ENCODE peak calls at places on chromosomes 7 and 10, in six cellular contexts. K, C, G, X, O and V are unnamed samples.

GRCh38 chr10:30437039-30437781 is 3.2 kb downstream of the MAP3K8 start:
- DNase-seq in G (no peak), O (peak; percentile 61), K (peak; percentile 74), C (no peak), X (peak; percentile 69), V (peak; percentile 66)

GRCh38 chr7:93949468-93949867 is 27.9 kb downstream of the GNG11 start:
- DNase-seq in G (peak; percentile 89), O (peak; percentile 35), C (no peak), X (peak; percentile 92), K (peak; percentile 78), V (peak; percentile 85)

GRCh38 chr10:129033790-129034272 is 433.2 kb upstream of the MGMT start:
- DNase-seq in O (no peak), G (no peak), K (no peak), X (no peak), C (no peak), V (no peak)

GRCh38 chr10:70893227-70894006 is 5.1 kb upstream of the PCBD1 start:
- DNase-seq in G (no peak), X (no peak), C (no peak), K (no peak), O (no peak), V (no peak)

GRCh38 chr7:143954163-143954894 is at the start of gene OR2F1:
- DNase-seq in G (no peak), K (no peak), O (no peak), X (no peak), C (no peak), V (no peak)

GRCh38 chr10:97097154-97097490 is 88.6 kb downstream of the SLIT1 start:
- DNase-seq in K (no peak), X (no peak), G (no peak), O (no peak), C (no peak), V (no peak)

GRCh38 chr10:129020621-129021020 is 446.4 kb upstream of the MGMT start:
- DNase-seq in X (no peak), G (no peak), K (peak; percentile 55), C (no peak), O (no peak), V (no peak)

GRCh38 chr7:21261627-21262564 is 166.0 kb upstream of the SP4 start:
- DNase-seq in C (no peak), K (peak; percentile 55), X (peak; percentile 46), O (peak; percentile 51), G (no peak), V (peak; percentile 13)

GRCh38 chr10:62582804-62583208 is 208.6 kb downstream of the ZNF365 start:
- DNase-seq in O (peak; percentile 86), C (peak; percentile 35), K (peak; percentile 97), G (peak; percentile 98), X (peak; percentile 97), V (peak; percentile 96)

GRCh38 chr7:620885-621284 is 101.2 kb upstream of the PDGFA start:
- DNase-seq in G (no peak), X (no peak), C (no peak), O (no peak), K (no peak), V (peak; percentile 12)

GRCh38 chr10:125739994-125740679 is 20.6 kb downstream of the EDRF1 start:
- DNase-seq in G (no peak), O (no peak), C (no peak), K (no peak), X (no peak), V (no peak)

GRCh38 chr10:125747417-125747816 is 27.9 kb downstream of the EDRF1 start:
- DNase-seq in X (no peak), G (no peak), K (no peak), O (no peak), C (no peak), V (no peak)

DNA sequence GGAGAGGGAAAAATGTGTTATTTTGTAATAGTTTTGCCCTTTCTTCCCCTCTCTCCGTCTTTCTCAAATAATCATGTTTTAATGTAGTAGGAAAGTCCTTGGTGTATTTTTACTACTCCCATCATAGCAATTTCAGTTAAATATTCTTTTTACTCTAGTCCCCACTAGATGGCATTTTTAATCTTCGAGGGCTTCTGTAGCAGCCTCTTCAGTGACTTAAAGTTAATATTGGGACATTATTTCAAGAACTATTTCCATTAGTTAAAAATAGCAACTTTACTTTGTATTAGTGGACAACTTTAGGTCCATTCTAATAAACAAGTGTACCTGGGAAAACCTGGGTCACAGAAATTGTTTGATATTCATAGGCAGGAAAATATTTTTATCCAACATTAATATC is 23.0 kb downstream of the EDRF1 start:
- DNase-seq in G (no peak), O (peak; percentile 29), C (no peak), K (peak; percentile 3), X (no peak), V (peak; percentile 17)
- TF ChIP-seq CTCF in G (peak; percentile 13), O (peak; percentile 39), C (no peak), K (no peak), X (no peak), V (peak; percentile 19)

GRCh38 chr10:5523796-5524574 is 776 bp upstream of the CALML3 start:
- DNase-seq in X (no peak), G (no peak), C (no peak), K (no peak), O (no peak), V (no peak)

GRCh38 chr10:5524721-5525531 is at the start of gene CALML3:
- DNase-seq in O (no peak), C (no peak), K (no peak), G (no peak), X (no peak), V (no peak)

GRCh38 chr10:5527332-5528200 is 2.8 kb downstream of the CALML3 start:
- DNase-seq in C (no peak), K (no peak), G (no peak), X (no peak), O (no peak), V (no peak)

GRCh38 chr10:5526691-5527331 is 2.0 kb downstream of the CALML3 start:
- DNase-seq in G (no peak), X (no peak), C (no peak), K (no peak), O (no peak), V (no peak)

DNA sequence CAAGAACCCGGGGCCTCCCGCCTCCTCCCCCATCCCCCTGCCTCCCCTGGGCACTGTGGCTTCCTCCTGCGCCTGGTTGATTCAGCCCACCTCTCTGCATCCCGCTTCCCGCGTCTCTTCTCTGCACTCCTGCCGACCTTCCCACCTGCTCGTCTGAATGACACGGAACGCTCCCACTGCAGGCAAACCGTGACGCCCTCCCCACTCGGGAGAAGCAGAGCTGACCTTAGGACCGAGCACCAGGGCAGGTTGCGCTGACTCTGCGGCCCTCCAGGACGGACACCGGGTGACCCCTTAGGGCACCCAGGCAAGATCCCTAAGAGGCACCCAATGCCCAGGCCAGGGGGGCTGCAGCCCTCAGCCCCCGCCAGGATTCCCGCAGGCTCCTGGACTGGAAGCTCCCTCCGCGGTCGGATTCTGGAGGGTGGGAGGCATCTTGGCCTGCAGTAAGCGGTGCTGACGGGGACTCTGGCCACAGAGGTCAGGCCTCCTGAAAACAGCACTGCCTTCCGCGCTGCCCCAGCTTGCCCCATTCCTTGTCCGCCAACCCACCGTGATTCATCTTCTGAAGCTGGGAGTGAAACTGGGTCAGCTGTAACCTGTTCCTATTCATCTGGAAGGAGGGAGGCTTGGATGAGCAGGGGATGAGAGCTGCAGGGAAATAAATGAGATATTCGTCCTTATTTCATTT is 965 bp downstream of the CALML3 start:
- DNase-seq in K (no peak), X (no peak), C (no peak), G (no peak), O (no peak), V (no peak)
- H3K4me3 ChIP-seq in K (no peak overlapping the region), X (no peak overlapping the region), C (no peak overlapping the region), G (no peak overlapping the region), O (no peak overlapping the region), V (no peak overlapping the region)

DNA sequence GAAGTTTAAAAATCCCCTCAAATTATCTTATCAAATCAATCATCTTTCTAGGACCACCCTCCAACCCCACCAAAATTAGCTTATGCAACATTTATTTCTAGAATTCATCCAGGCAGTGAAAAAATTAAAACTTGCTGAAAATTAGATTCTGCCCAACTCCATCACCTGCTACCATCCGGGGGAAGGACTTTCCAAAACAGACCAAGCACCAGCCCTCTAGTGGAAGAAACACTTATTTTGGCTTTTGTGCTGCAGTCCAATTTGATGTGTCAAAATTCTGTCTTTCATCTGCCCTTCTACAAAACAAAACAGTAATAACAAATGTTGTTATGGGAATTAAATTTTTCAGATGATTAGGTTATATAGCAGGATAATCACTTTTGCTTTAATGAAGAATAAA is 35.1 kb downstream of the GCC1 start:
- DNase-seq in O (peak; percentile 2), G (no peak), X (no peak), C (no peak), K (no peak), V (no peak)
- TF ChIP-seq CTCF in O (peak; percentile 52), G (peak; percentile 20), X (peak; percentile 37), C (no peak), K (peak; percentile 26), V (peak; percentile 24)

GRCh38 chr10:24467605-24468004 is 256.1 kb downstream of the ARHGAP21 start:
- DNase-seq in O (no peak), C (no peak), X (no peak), K (no peak), G (no peak), V (peak; percentile 55)

GRCh38 chr10:24466616-24466949 is 257.1 kb downstream of the ARHGAP21 start:
- DNase-seq in G (no peak), O (no peak), X (no peak), K (no peak), C (no peak), V (no peak)

GRCh38 chr10:24467094-24467493 is 256.6 kb downstream of the ARHGAP21 start:
- DNase-seq in G (no peak), C (no peak), X (no peak), O (no peak), K (no peak), V (no peak)

GRCh38 chr10:24465124-24465874 is 256.4 kb downstream of the KIAA1217 start:
- DNase-seq in G (peak; percentile 96), X (peak; percentile 88), O (peak; percentile 28), C (no peak), K (peak; percentile 76), V (peak; percentile 96)

DNA sequence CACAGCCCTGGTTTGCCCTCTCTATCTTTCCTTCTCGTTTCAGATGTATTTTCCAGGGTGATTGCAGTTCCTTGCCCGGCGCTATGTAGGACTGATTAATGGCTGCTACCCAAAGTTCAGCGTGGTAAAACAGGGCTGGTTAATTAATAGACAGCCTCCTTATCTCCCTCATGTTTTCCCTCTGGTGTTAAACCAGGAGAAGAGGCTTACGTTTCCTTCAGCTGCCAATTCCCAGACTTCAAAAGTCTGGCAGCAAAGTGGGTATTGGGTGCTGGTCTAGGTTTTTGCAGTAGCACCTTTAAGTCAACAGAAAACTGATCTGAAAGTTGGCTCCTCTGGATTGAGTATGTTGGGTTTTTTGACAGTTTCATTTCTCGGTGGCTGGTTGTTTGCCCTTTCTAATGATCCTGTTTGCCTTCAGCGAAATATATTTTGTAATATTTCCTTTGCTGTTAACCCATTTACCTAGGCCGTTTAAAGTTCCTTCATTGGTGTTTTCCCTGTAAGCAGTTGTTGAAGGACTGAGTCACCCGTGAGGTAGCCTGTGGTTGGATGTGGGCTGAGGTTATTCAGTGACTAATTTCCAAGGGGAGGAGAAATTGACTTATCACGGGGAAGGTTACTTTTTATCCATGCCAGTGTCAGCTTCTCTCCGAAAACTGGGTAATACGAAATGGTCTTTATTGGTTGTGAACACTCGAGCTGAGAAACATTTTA is 257.1 kb downstream of the KIAA1217 start:
- DNase-seq in G (peak; percentile 71), K (peak; percentile 88), X (peak; percentile 93), C (no peak), O (peak; percentile 91), V (peak; percentile 97)
- H3K4me3 ChIP-seq in G (peak overlapping the region; percentile 0), K (no peak overlapping the region), X (peak overlapping the region; percentile 61), C (no peak overlapping the region), O (peak overlapping the region; percentile 84), V (peak overlapping the region; percentile 68)

DNA sequence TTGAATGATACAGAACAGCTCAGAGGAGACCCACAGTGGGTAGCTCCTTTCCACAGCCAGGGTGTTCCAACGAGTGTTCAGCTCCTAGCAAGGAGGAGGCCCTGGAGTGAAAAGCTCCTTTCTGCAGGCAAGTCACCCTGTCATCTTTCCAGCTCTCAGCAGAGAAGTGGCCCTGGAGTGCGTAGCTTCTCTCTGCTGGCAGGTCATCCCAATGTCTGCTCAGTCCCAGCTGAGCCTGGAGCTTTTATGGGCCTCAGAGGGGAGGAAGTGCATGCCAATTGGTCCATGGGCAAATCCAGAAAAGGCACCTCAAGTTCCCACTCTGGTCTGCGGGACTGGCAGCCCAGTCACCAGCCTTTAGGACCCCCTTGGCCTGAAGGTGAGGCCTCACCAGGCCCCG is 30.8 kb upstream of the ZMYND11 start:
- DNase-seq in G (no peak), O (no peak), K (no peak), C (no peak), X (no peak), V (no peak)
- TF ChIP-seq CTCF in G (no peak), O (no peak), K (no peak), C (no peak), X (no peak), V (no peak)